ENCODE peak calls at places on chromosome 7, in eight cellular contexts. P, K, E, Z, D, B, Y and U are unnamed samples.

GRCh38 chr7:135714534-135715009 is 13.4 kb downstream of the SLC13A4 start:
- DNase-seq in Y (no peak), P (no peak), K (no peak), B (peak), E (peak), Z (no peak), D (peak), U (no peak)

GRCh38 chr7:92135490-92135889 is 1.2 kb upstream of the CYP51A1 start:
- DNase-seq in K (no peak), D (no peak), B (peak), E (no peak), P (no peak), Y (no peak), Z (no peak), U (no peak)

GRCh38 chr7:36760856-36761762 is 36.8 kb upstream of the AOAH start:
- DNase-seq in K (no peak), D (no peak), P (no peak), Z (no peak), Y (no peak), E (no peak), B (no peak), U (no peak)

GRCh38 chr7:48355346-48355745 is 184.1 kb downstream of the ABCA13 start:
- DNase-seq in K (no peak), Y (no peak), B (no peak), Z (no peak), E (no peak), D (no peak), P (no peak), U (no peak)

GRCh38 chr7:128791121-128791967 is 424 bp upstream of the CCDC136 start:
- DNase-seq in P (peak), Y (peak), Z (peak), B (peak), E (no peak), D (peak), K (peak), U (peak)

GRCh38 chr7:116363637-116364432 is 135.7 kb upstream of the CAV2 start:
- DNase-seq in B (peak), D (peak), P (no peak), E (no peak), K (no peak), Z (no peak), Y (no peak), U (no peak)

GRCh38 chr7:144720139-144720538 is 115.7 kb downstream of the TPK1 start:
- DNase-seq in K (no peak), B (peak), P (no peak), D (peak), E (peak), Z (no peak), Y (no peak), U (no peak)

GRCh38 chr7:93354815-93355214 is 122.6 kb downstream of the VPS50 start:
- DNase-seq in Y (no peak), K (no peak), D (no peak), E (no peak), Z (no peak), P (no peak), B (no peak), U (no peak)

GRCh38 chr7:92076509-92076908 is 57.8 kb downstream of the CYP51A1 start:
- DNase-seq in K (no peak), E (peak), Z (no peak), P (no peak), D (no peak), Y (no peak), B (no peak), U (no peak)

GRCh38 chr7:96321670-96322372 is at the start of gene SLC25A13:
- DNase-seq in K (peak), P (peak), Z (peak), B (peak), E (peak), Y (peak), D (peak), U (peak)

GRCh38 chr7:141513720-141514119 is 37.5 kb upstream of the AGK start:
- DNase-seq in D (no peak), K (no peak), E (no peak), P (no peak), B (no peak), Y (no peak), Z (no peak), U (no peak)

GRCh38 chr7:38728145-38728544 is 97.0 kb upstream of the AMPH start:
- DNase-seq in Z (no peak), K (no peak), P (no peak), E (no peak), D (no peak), B (no peak), Y (no peak), U (no peak)

GRCh38 chr7:100585511-100586265 is at the start of gene LRCH4:
- DNase-seq in D (no peak), B (no peak), Y (no peak), Z (no peak), E (peak), K (peak), P (no peak), U (no peak)

GRCh38 chr7:112868609-112869008 is 78.4 kb upstream of the TMEM168 start:
- DNase-seq in B (no peak), E (no peak), Z (no peak), P (no peak), Y (no peak), D (no peak), K (no peak), U (no peak)

GRCh38 chr7:151226875-151227782 is at the start of gene ABCF2:
- DNase-seq in K (peak), D (peak), Y (peak), P (peak), B (peak), Z (peak), E (peak), U (peak)

GRCh38 chr7:140593583-140593982 is 47.0 kb downstream of the DENND2A start:
- DNase-seq in Z (no peak), Y (no peak), D (no peak), E (no peak), P (no peak), K (no peak), B (no peak), U (no peak)

GRCh38 chr7:26375604-26376207 is 84.0 kb downstream of the SNX10 start:
- DNase-seq in D (no peak), Y (no peak), P (no peak), E (no peak), B (no peak), K (no peak), Z (no peak), U (peak)

GRCh38 chr7:6389728-6390127 is 58.0 kb downstream of the DAGLB start:
- DNase-seq in Z (no peak), P (no peak), Y (no peak), B (no peak), D (no peak), K (no peak), E (no peak), U (no peak)

GRCh38 chr7:71408276-71408675 is 276.3 kb downstream of the GALNT17 start:
- DNase-seq in K (no peak), D (no peak), Z (no peak), E (no peak), P (peak), B (no peak), Y (no peak), U (no peak)

GRCh38 chr7:9488555-9488954 is 1055.1 kb downstream of the NXPH1 start:
- DNase-seq in E (no peak), P (no peak), K (no peak), D (peak), Z (no peak), Y (no peak), B (peak), U (no peak)

GRCh38 chr7:28180031-28180363 is 598 bp downstream of the JAZF1 start:
- DNase-seq in D (no peak), B (no peak), P (no peak), Z (no peak), Y (no peak), K (no peak), E (no peak), U (no peak)